ENCODE peak calls at places on chromosomes 5 and 9, in seven cellular contexts. C is uterus, J is neural progenitor cell, L is MM.1S, M is adrenal gland, K is gastrocnemius medialis, Z is psoas muscle. X is an unnamed sample.

GRCh38 chr9:127194881-127195713 is 69.5 kb upstream of the GARNL3 start:
- DNase-seq in M (no peak), C (no peak), K (peak; percentile 59), L (no peak), J (no peak), Z (peak; percentile 52), X (no peak)

GRCh38 chr9:79868532-79869189 is 296.9 kb downstream of the TLE4 start:
- DNase-seq in J (no peak), C (no peak), L (peak; percentile 70), Z (no peak), M (no peak), K (no peak), X (no peak)

GRCh38 chr9:78954286-78954685 is 617.5 kb upstream of the TLE4 start:
- DNase-seq in Z (no peak), M (no peak), L (no peak), J (no peak), K (no peak), C (no peak), X (no peak)

GRCh38 chr5:125235995-125236394 is 489.6 kb upstream of the ZNF608 start:
- DNase-seq in C (no peak), Z (no peak), M (no peak), J (no peak), L (no peak), K (no peak), X (no peak)

GRCh38 chr9:130860458-130861316 is 25.6 kb downstream of the ABL1 start:
- DNase-seq in K (peak; percentile 82), M (peak; percentile 52), Z (peak; percentile 89), C (peak; percentile 83), J (peak; percentile 43), L (no peak), X (no peak)

GRCh38 chr5:119578937-119579336 is 50.4 kb upstream of the FAM170A start:
- DNase-seq in M (no peak), Z (no peak), C (no peak), K (no peak), L (peak; percentile 71), J (peak; percentile 50), X (peak; percentile 16)

GRCh38 chr5:95562282-95562681 is 7.4 kb downstream of the ARSK start:
- DNase-seq in M (no peak), Z (no peak), C (no peak), L (no peak), J (no peak), K (no peak), X (no peak)

GRCh38 chr5:110356687-110357086 is 369.8 kb downstream of the TMEM232 start:
- DNase-seq in K (no peak), Z (no peak), L (no peak), J (no peak), M (no peak), C (no peak), X (no peak)

GRCh38 chr5:174311531-174312269 is 266.2 kb downstream of the NSG2 start:
- DNase-seq in Z (peak; percentile 82), M (peak; percentile 74), C (peak; percentile 56), L (peak; percentile 70), J (peak; percentile 91), K (peak; percentile 41), X (peak; percentile 63)

GRCh38 chr9:14395300-14396082 is 81.5 kb upstream of the NFIB start:
- DNase-seq in Z (peak; percentile 56), K (peak; percentile 51), M (no peak), J (no peak), C (no peak), L (no peak), X (no peak)

GRCh38 chr5:43063731-43064171 is 23.6 kb upstream of the ANXA2R start:
- DNase-seq in K (no peak), J (no peak), C (no peak), Z (peak; percentile 59), M (no peak), L (no peak), X (no peak)

GRCh38 chr9:134026561-134026960 is 1.3 kb downstream of the BRD3OS start:
- DNase-seq in Z (no peak), C (peak; percentile 37), L (no peak), M (peak; percentile 56), K (no peak), J (peak; percentile 46), X (no peak)

GRCh38 chr5:103587185-103587748 is 24.7 kb upstream of the NUDT12 start:
- DNase-seq in K (no peak), M (no peak), J (peak; percentile 11), Z (no peak), C (no peak), L (peak; percentile 29), X (no peak)

GRCh38 chr9:37390759-37391158 is 31.7 kb upstream of the GRHPR start:
- DNase-seq in C (no peak), L (peak; percentile 95), M (no peak), Z (no peak), J (peak; percentile 68), K (no peak), X (peak; percentile 67)

GRCh38 chr5:11012295-11012694 is 251.3 kb upstream of the DAP start:
- DNase-seq in C (no peak), K (no peak), Z (no peak), L (no peak), M (no peak), J (no peak), X (no peak)

GRCh38 chr5:17412760-17413671 is 85.0 kb upstream of the TAF11L2 start:
- DNase-seq in K (no peak), J (peak; percentile 29), L (no peak), Z (no peak), M (no peak), C (no peak), X (no peak)

GRCh38 chr5:83711982-83712601 is 8.6 kb downstream of the HAPLN1 start:
- DNase-seq in L (peak; percentile 66), J (peak; percentile 56), K (no peak), Z (no peak), M (peak; percentile 33), C (no peak), X (no peak)

GRCh38 chr5:2538169-2538568 is 213.3 kb downstream of the IRX2 start:
- DNase-seq in C (no peak), K (no peak), J (peak; percentile 95), Z (no peak), L (no peak), M (no peak), X (no peak)

GRCh38 chr9:34190996-34191892 is 12.4 kb downstream of the UBAP1 start:
- DNase-seq in Z (no peak), L (no peak), M (no peak), C (no peak), K (no peak), J (peak; percentile 41), X (no peak)

GRCh38 chr5:14491505-14491904 is 90.1 kb upstream of the OTULINL start:
- DNase-seq in M (no peak), L (no peak), J (no peak), K (peak; percentile 33), C (no peak), Z (peak; percentile 64), X (no peak)

GRCh38 chr5:14502291-14502690 is 79.3 kb upstream of the OTULINL start:
- DNase-seq in Z (no peak), J (no peak), K (no peak), M (no peak), L (no peak), C (no peak), X (no peak)

GRCh38 chr5:14492341-14492964 is 89.1 kb upstream of the OTULINL start:
- DNase-seq in C (no peak), K (no peak), L (no peak), M (no peak), J (no peak), Z (no peak), X (no peak)

GRCh38 chr5:14501353-14502162 is 80.0 kb upstream of the OTULINL start:
- DNase-seq in L (no peak), J (no peak), M (no peak), C (no peak), Z (no peak), K (no peak), X (no peak)

GRCh38 chr5:14497276-14497675 is 84.3 kb upstream of the OTULINL start:
- DNase-seq in L (no peak), M (no peak), J (no peak), C (no peak), Z (no peak), K (no peak), X (no peak)
- H3K36me3 ChIP-seq in L (no peaks in the 10 kb centered on the region), M (peaks cover 66% of the 10 kb centered on the region), J (no peaks in the 10 kb centered on the region), C (no peaks in the 10 kb centered on the region), Z (peaks cover 5% of the 10 kb centered on the region), K (peaks cover 47% of the 10 kb centered on the region), X (peaks cover 41% of the 10 kb centered on the region)

DNA sequence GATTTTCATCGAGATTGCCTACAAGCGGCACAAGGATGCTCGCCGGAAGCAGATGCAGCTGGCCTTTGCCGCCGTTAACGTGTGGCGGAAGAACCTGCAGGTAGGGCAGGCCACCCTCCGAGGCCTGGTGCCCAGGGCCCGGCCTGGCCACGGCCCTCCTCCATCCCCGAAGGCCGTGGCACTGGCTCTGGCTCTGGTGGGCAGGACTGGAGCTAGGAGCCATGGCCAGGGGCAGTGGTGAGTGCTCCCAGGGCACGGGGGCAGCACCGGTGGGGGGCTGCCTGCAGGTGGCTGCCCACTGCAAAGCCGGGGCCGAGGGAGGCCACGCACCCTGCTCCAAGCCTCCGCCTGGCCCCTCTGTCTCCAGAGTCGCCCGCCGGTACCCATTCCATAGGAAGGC is 6.0 kb downstream of the LRRC26 start:
- DNase-seq in M (no peak), C (no peak), J (no peak), K (no peak), Z (no peak), L (no peak), X (no peak)
- H3K27me3 ChIP-seq in M (peaks cover 95% of the 10 kb centered on the region), C (peaks cover 87% of the 10 kb centered on the region), J (peaks cover 100% of the 10 kb centered on the region), K (peaks cover 98% of the 10 kb centered on the region), Z (no peaks in the 10 kb centered on the region), L (peaks cover 74% of the 10 kb centered on the region), X (no peaks in the 10 kb centered on the region)

DNA sequence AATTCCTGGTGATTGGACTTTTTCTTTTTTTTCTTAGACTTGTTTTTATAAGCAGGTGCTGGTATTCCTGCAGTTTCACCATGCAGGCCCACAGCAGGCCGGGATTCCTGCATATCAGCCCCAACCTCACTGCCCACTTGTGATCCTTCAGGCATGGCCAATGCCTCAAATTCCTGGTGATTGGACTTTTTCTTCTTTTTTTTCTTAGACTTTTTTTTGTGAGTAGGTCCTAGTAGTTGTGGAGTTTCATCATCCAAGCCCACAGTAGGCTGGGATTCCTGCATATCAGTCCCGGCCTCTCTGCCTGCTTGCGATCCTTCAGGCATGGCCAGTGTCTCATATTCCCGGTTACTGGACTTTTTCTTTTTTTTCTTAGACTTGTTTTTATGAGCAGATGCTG is 4.8 kb downstream of the TTF1 start:
- DNase-seq in K (no peak), L (no peak), J (no peak), M (no peak), Z (no peak), C (no peak), X (no peak)
- H3K36me3 ChIP-seq in K (peaks cover 48% of the 10 kb centered on the region), L (peaks cover 9% of the 10 kb centered on the region), J (peaks cover 10% of the 10 kb centered on the region), M (peaks cover 44% of the 10 kb centered on the region), Z (peaks cover 8% of the 10 kb centered on the region), C (no peaks in the 10 kb centered on the region), X (peaks cover 13% of the 10 kb centered on the region)

GRCh38 chr5:135832263-135832555 is 2.3 kb upstream of the SLC25A48 start:
- DNase-seq in C (no peak), J (no peak), Z (peak; percentile 29), K (no peak), L (no peak), M (no peak), X (no peak)

GRCh38 chr5:135829681-135830383 is 4.6 kb upstream of the SLC25A48 start:
- DNase-seq in C (no peak), J (peak; percentile 89), K (peak; percentile 39), L (peak; percentile 63), M (peak; percentile 61), Z (peak; percentile 81), X (peak; percentile 37)

GRCh38 chr5:135830384-135831275 is 3.8 kb upstream of the SLC25A48 start:
- DNase-seq in M (no peak), L (no peak), J (no peak), K (no peak), Z (no peak), C (no peak), X (no peak)

GRCh38 chr5:135832941-135833340 is 1.5 kb upstream of the SLC25A48 start:
- DNase-seq in M (no peak), L (no peak), C (no peak), J (no peak), K (no peak), Z (peak; percentile 44), X (no peak)

GRCh38 chr5:135831439-135832262 is 2.8 kb upstream of the SLC25A48 start:
- DNase-seq in K (no peak), L (no peak), M (no peak), Z (peak; percentile 34), J (no peak), C (no peak), X (no peak)
- H3K27me3 ChIP-seq in K (peaks cover 4% of the 10 kb centered on the region), L (peaks cover 15% of the 10 kb centered on the region), M (peaks cover 40% of the 10 kb centered on the region), Z (no peaks in the 10 kb centered on the region), J (peaks cover 68% of the 10 kb centered on the region), C (no peaks in the 10 kb centered on the region), X (peaks cover 4% of the 10 kb centered on the region)

X was measured in GM06990.